ENCODE peak calls at places on chromosomes 12 and 14, in eight cellular contexts. M is SK-N-SH, Z is neural progenitor cell, U is K562, Q is HepG2, C is mammary epithelial cell, J is fibroblast of lung, Y is NT2/D1. V is an unnamed sample.

GRCh38 chr14:67487937-67488893 is at the start of gene TMEM229B:
- DNase-seq in Q (no peak), U (no peak), M (no peak), J (no peak), Z (no peak), C (no peak), Y (no peak), V (peak; percentile 40)

GRCh38 chr14:103066399-103066798 is 9.1 kb upstream of the CDC42BPB start:
- DNase-seq in J (no peak), C (no peak), Y (no peak), Z (no peak), Q (peak; percentile 47), M (no peak), U (no peak), V (no peak)

GRCh38 chr12:113850309-113851056 is 115.6 kb downstream of the RBM19 start:
- DNase-seq in J (peak; percentile 65), Y (no peak), M (no peak), U (no peak), Z (no peak), C (no peak), Q (no peak), V (no peak)

GRCh38 chr14:88551094-88551870 is 3.5 kb downstream of the PTPN21 start:
- DNase-seq in Z (peak; percentile 77), Y (no peak), C (peak; percentile 82), Q (no peak), J (peak; percentile 90), M (peak; percentile 88), U (peak; percentile 58), V (peak; percentile 91)

GRCh38 chr14:76463105-76463504 is 87.2 kb downstream of the ESRRB start:
- DNase-seq in Y (no peak), J (no peak), Q (no peak), Z (no peak), C (no peak), U (no peak), M (no peak), V (no peak)

GRCh38 chr12:89370850-89371249 is 18.5 kb upstream of the DUSP6 start:
- DNase-seq in Y (no peak), C (peak; percentile 99), U (no peak), M (no peak), Q (no peak), J (peak; percentile 52), Z (no peak), V (no peak)

GRCh38 chr12:67663121-67663520 is 14.6 kb downstream of the DYRK2 start:
- DNase-seq in Z (no peak), M (no peak), C (no peak), U (no peak), Q (no peak), J (peak; percentile 88), Y (no peak), V (no peak)

GRCh38 chr12:11875414-11875935 is 195.3 kb upstream of the BCL2L14 start:
- DNase-seq in C (peak; percentile 85), U (no peak), Y (no peak), J (peak; percentile 40), Z (no peak), M (no peak), Q (no peak), V (no peak)

GRCh38 chr12:1630081-1630826 is 1.2 kb downstream of the WNT5B start:
- DNase-seq in Q (no peak), M (peak; percentile 88), Y (no peak), J (peak; percentile 29), Z (peak; percentile 69), C (no peak), U (no peak), V (peak; percentile 57)

GRCh38 chr14:105067140-105067968 is 2.1 kb upstream of the GPR132 start:
- DNase-seq in Z (no peak), J (no peak), Q (no peak), M (no peak), Y (no peak), U (no peak), C (peak; percentile 37), V (no peak)

GRCh38 chr12:117007618-117008017 is 91.6 kb downstream of the TESC start:
- DNase-seq in U (no peak), Y (no peak), C (no peak), Q (no peak), J (no peak), Z (no peak), M (no peak), V (no peak)

GRCh38 chr12:38905480-38906351 is at the start of gene CPNE8:
- DNase-seq in U (peak; percentile 73), J (no peak), Z (peak; percentile 75), C (peak; percentile 76), M (peak; percentile 55), Y (peak; percentile 35), Q (no peak), V (peak; percentile 86)

GRCh38 chr12:112116232-112117060 is 7.9 kb upstream of the NAA25 start:
- DNase-seq in M (peak; percentile 82), Q (peak; percentile 83), Y (peak; percentile 85), J (peak; percentile 48), U (peak; percentile 96), Z (peak; percentile 92), C (no peak), V (peak; percentile 58)

GRCh38 chr14:70648374-70648773 is 6.7 kb downstream of the TTC9 start:
- DNase-seq in Y (no peak), Z (no peak), J (no peak), Q (no peak), M (no peak), U (no peak), C (no peak), V (no peak)

GRCh38 chr14:70649803-70650202 is 8.1 kb downstream of the TTC9 start:
- DNase-seq in Y (no peak), U (no peak), C (peak; percentile 22), Z (no peak), M (no peak), Q (no peak), J (no peak), V (no peak)

GRCh38 chr14:70644016-70644415 is 2.3 kb downstream of the TTC9 start:
- DNase-seq in Z (no peak), M (no peak), U (no peak), J (no peak), Y (no peak), C (no peak), Q (no peak), V (no peak)

GRCh38 chr14:70645892-70646291 is 4.2 kb downstream of the TTC9 start:
- DNase-seq in Y (no peak), C (no peak), U (no peak), M (no peak), J (no peak), Q (no peak), Z (no peak), V (no peak)

DNA sequence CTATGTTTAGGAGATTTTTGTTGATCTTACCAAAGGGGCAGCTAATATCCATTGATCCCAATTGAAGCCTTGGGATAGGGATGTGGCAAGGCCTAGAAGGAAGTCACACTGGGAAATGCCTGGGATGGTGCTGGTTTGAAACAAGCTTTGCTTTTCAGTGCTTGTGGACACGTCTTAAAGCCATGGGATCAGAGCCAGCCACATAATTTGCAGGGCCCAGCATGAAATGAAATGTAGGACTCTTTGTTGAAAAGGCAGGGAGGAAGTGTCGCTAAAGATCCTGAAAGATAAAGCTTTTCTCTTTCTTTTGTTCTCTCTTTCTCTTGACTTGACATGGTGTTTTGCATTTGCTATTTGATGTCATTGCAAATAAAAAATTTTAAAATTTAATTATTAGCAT is 5.0 kb downstream of the TTC9 start:
- DNase-seq in Q (no peak), M (no peak), Y (no peak), J (no peak), U (no peak), C (no peak), Z (peak; percentile 13), V (no peak)
- H3K4me1 ChIP-seq in Q (peaks cover 6% of the 10 kb centered on the region), M (peaks cover 11% of the 10 kb centered on the region), Y (peaks cover 2% of the 10 kb centered on the region), J (no peaks in the 10 kb centered on the region), U (peaks cover 10% of the 10 kb centered on the region), C (peaks cover 19% of the 10 kb centered on the region), Z (peaks cover 20% of the 10 kb centered on the region), V (no peaks in the 10 kb centered on the region)

GRCh38 chr14:69268223-69268622 is 8.3 kb downstream of the GALNT16 start:
- DNase-seq in M (no peak), Q (no peak), Z (no peak), Y (no peak), U (no peak), C (no peak), J (peak; percentile 69), V (no peak)
- H3K9ac ChIP-seq in M (no peak overlapping the region), Q (no peak overlapping the region), Z (no peak overlapping the region), Y (no peak overlapping the region), U (no peak overlapping the region), C (no peak overlapping the region), J (no peak overlapping the region), V (no peak overlapping the region)

GRCh38 chr12:6463211-6463610 is 7.3 kb downstream of the VAMP1 start:
- DNase-seq in Y (no peak), U (no peak), J (no peak), Q (no peak), C (no peak), Z (no peak), M (no peak), V (no peak)

GRCh38 chr12:6466184-6466573 is 4.3 kb downstream of the VAMP1 start:
- DNase-seq in C (no peak), U (no peak), Q (no peak), Y (no peak), M (no peak), Z (no peak), J (no peak), V (no peak)

GRCh38 chr12:6464531-6464930 is 5.9 kb downstream of the VAMP1 start:
- DNase-seq in Q (no peak), U (no peak), M (no peak), Y (no peak), J (no peak), Z (no peak), C (no peak), V (no peak)

GRCh38 chr12:6463858-6464257 is 6.6 kb downstream of the VAMP1 start:
- DNase-seq in Q (no peak), Z (no peak), C (no peak), M (no peak), U (no peak), Y (no peak), J (no peak), V (no peak)

GRCh38 chr12:6465467-6466183 is 4.9 kb downstream of the VAMP1 start:
- DNase-seq in M (peak; percentile 79), Q (peak; percentile 56), Y (peak; percentile 97), U (peak; percentile 67), Z (peak; percentile 82), J (peak; percentile 85), C (peak; percentile 48), V (peak; percentile 77)
- H3K4me1 ChIP-seq in M (peaks cover 9% of the 10 kb centered on the region), Q (peaks cover 29% of the 10 kb centered on the region), Y (peaks cover 10% of the 10 kb centered on the region), U (peaks cover 10% of the 10 kb centered on the region), Z (peaks cover 8% of the 10 kb centered on the region), J (peaks cover 11% of the 10 kb centered on the region), C (peaks cover 8% of the 10 kb centered on the region), V (peaks cover 14% of the 10 kb centered on the region)

DNA sequence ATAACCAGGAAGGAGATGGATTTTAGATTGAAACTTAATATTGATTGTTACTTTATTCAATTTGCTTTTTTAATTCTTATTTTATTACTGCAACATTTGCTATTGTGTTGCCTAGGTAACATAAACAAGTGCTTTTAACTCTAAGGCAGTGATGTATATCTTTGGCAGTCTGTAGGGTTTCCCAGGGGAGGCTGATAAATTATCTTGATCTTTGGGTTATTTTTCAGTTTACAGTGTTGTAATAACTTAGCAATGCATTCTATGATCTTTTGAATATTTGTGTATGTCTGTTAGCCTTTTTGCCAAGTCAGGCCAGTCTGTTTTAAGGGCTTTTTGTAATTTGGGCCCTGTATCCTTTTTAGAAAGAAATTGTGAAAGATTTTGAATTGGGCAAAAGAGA is 7.8 kb upstream of the DTD2 start:
- DNase-seq in U (no peak), Y (no peak), C (no peak), J (peak; percentile 64), Z (no peak), M (no peak), Q (no peak), V (no peak)
- H3K9ac ChIP-seq in U (no peak overlapping the region), Y (no peak overlapping the region), C (no peak overlapping the region), J (no peak overlapping the region), Z (no peak overlapping the region), M (no peak overlapping the region), Q (no peak overlapping the region), V (no peak overlapping the region)

GRCh38 chr12:120196363-120196762 is 1.8 kb upstream of the GCN1 start:
- DNase-seq in U (peak; percentile 20), C (no peak), Y (no peak), M (no peak), J (peak; percentile 23), Q (no peak), Z (no peak), V (no peak)
- H3K4me1 ChIP-seq in U (peaks cover 15% of the 10 kb centered on the region), C (peaks cover 55% of the 10 kb centered on the region), Y (peaks cover 14% of the 10 kb centered on the region), M (peaks cover 26% of the 10 kb centered on the region), J (peaks cover 22% of the 10 kb centered on the region), Q (peaks cover 67% of the 10 kb centered on the region), Z (peaks cover 21% of the 10 kb centered on the region), V (peaks cover 11% of the 10 kb centered on the region)

V was measured in colonic mucosa.